ENCODE peak calls at places on chromosomes 16 and 17, in four cellular contexts. One of them, this sample, is unnamed. For H3K4me1 and H3K36me3, the result is how much of the 10 kb centered on the place peaks cover.

GRCh38 chr17:81235822-81236740 is 2.8 kb downstream of the TEPSIN start:
- DNase-seq in psoas muscle: no peak
- DNase-seq in heart left ventricle: peak
- DNase-seq in lower lobe of right lung: no peak
- DNase-seq in this sample: no peak

GRCh38 chr17:39867891-39868553 is at the start of gene ZPBP2:
- DNase-seq in psoas muscle: no peak
- DNase-seq in heart left ventricle: no peak
- DNase-seq in lower lobe of right lung: no peak
- DNase-seq in this sample: peak

GRCh38 chr17:70535986-70536385 is 366.7 kb downstream of the KCNJ2 start:
- DNase-seq in psoas muscle: no peak
- DNase-seq in heart left ventricle: no peak
- DNase-seq in lower lobe of right lung: no peak
- DNase-seq in this sample: no peak

GRCh38 chr16:608019-608418 is 18.2 kb downstream of the RAB40C start:
- DNase-seq in psoas muscle: no peak
- DNase-seq in heart left ventricle: no peak
- DNase-seq in lower lobe of right lung: no peak
- DNase-seq in this sample: no peak

GRCh38 chr17:51487947-51488346 is 227.6 kb downstream of the UTP18 start:
- DNase-seq in psoas muscle: no peak
- DNase-seq in heart left ventricle: no peak
- DNase-seq in lower lobe of right lung: no peak
- DNase-seq in this sample: no peak

GRCh38 chr17:59178266-59178665 is 22.7 kb downstream of the PRR11 start:
- DNase-seq in psoas muscle: no peak
- DNase-seq in heart left ventricle: no peak
- DNase-seq in lower lobe of right lung: no peak
- DNase-seq in this sample: no peak

GRCh38 chr16:68367034-68367433 is 56.2 kb downstream of the PRMT7 start:
- DNase-seq in psoas muscle: no peak
- DNase-seq in heart left ventricle: no peak
- DNase-seq in lower lobe of right lung: no peak
- DNase-seq in this sample: peak

GRCh38 chr17:41967141-41967920 is 736 bp downstream of the CNP start:
- DNase-seq in psoas muscle: peak
- DNase-seq in heart left ventricle: no peak
- DNase-seq in lower lobe of right lung: peak
- DNase-seq in this sample: peak

GRCh38 chr17:17749921-17750320 is 68.7 kb downstream of the RAI1 start:
- DNase-seq in psoas muscle: no peak
- DNase-seq in heart left ventricle: no peak
- DNase-seq in lower lobe of right lung: no peak
- DNase-seq in this sample: no peak

GRCh38 chr17:56786989-56787482 is 46.7 kb downstream of the C17orf67 start:
- DNase-seq in psoas muscle: no peak
- DNase-seq in heart left ventricle: no peak
- DNase-seq in lower lobe of right lung: peak
- DNase-seq in this sample: no peak

GRCh38 chr17:69961488-69962145 is 113.4 kb upstream of the KCNJ16 start:
- DNase-seq in psoas muscle: peak
- DNase-seq in heart left ventricle: no peak
- DNase-seq in lower lobe of right lung: no peak
- DNase-seq in this sample: peak

GRCh38 chr16:4319454-4319853 is 3.6 kb downstream of the GLIS2 start:
- DNase-seq in psoas muscle: peak
- DNase-seq in heart left ventricle: no peak
- DNase-seq in lower lobe of right lung: no peak
- DNase-seq in this sample: peak

GRCh38 chr17:63540581-63540980 is 9.7 kb upstream of the DCAF7 start:
- DNase-seq in psoas muscle: no peak
- DNase-seq in heart left ventricle: no peak
- DNase-seq in lower lobe of right lung: no peak
- DNase-seq in this sample: no peak

GRCh38 chr17:36183001-36183810 is 6.8 kb upstream of the TBC1D3B start:
- DNase-seq in psoas muscle: peak
- DNase-seq in heart left ventricle: peak
- DNase-seq in lower lobe of right lung: peak
- DNase-seq in this sample: peak

GRCh38 chr17:48544356-48545021 is 420 bp downstream of the HOXB2 start:
- DNase-seq in psoas muscle: peak
- DNase-seq in heart left ventricle: peak
- DNase-seq in lower lobe of right lung: peak
- DNase-seq in this sample: peak

GRCh38 chr16:230949-231348 is 1.7 kb upstream of the LUC7L start:
- DNase-seq in psoas muscle: no peak
- DNase-seq in heart left ventricle: no peak
- DNase-seq in lower lobe of right lung: no peak
- DNase-seq in this sample: no peak

GRCh38 chr16:31714899-31715504 is 158.6 kb upstream of the ZNF267 start:
- DNase-seq in psoas muscle: no peak
- DNase-seq in heart left ventricle: no peak
- DNase-seq in lower lobe of right lung: no peak
- DNase-seq in this sample: no peak

GRCh38 chr16:15639061-15639568 is 3.8 kb downstream of the MARF1 start:
- DNase-seq in psoas muscle: no peak
- DNase-seq in heart left ventricle: no peak
- DNase-seq in lower lobe of right lung: no peak
- DNase-seq in this sample: no peak

GRCh38 chr16:16029431-16030011 is 80.1 kb downstream of the ABCC1 start:
- DNase-seq in psoas muscle: no peak
- DNase-seq in heart left ventricle: no peak
- DNase-seq in lower lobe of right lung: no peak
- DNase-seq in this sample: no peak

GRCh38 chr17:9957244-9957643 is 52.2 kb upstream of the RCVRN start:
- DNase-seq in psoas muscle: no peak
- DNase-seq in heart left ventricle: peak
- DNase-seq in lower lobe of right lung: no peak
- DNase-seq in this sample: no peak
- H3K4me1 ChIP-seq in psoas muscle: under half
- H3K4me1 ChIP-seq in heart left ventricle: under half
- H3K4me1 ChIP-seq in lower lobe of right lung: under half
- H3K4me1 ChIP-seq in this sample: under half

GRCh38 chr16:2775317-2775716 is 1.8 kb downstream of the ELOB start:
- DNase-seq in psoas muscle: no peak
- DNase-seq in heart left ventricle: no peak
- DNase-seq in lower lobe of right lung: peak
- DNase-seq in this sample: no peak

GRCh38 chr16:2771496-2772402 is 5.3 kb downstream of the ELOB start:
- DNase-seq in psoas muscle: no peak
- DNase-seq in heart left ventricle: no peak
- DNase-seq in lower lobe of right lung: peak
- DNase-seq in this sample: no peak

GRCh38 chr16:2775765-2776499 is 1.1 kb downstream of the ELOB start:
- DNase-seq in psoas muscle: no peak
- DNase-seq in heart left ventricle: no peak
- DNase-seq in lower lobe of right lung: peak
- DNase-seq in this sample: no peak

GRCh38 chr16:2774161-2774891 is 2.8 kb downstream of the ELOB start:
- DNase-seq in psoas muscle: peak
- DNase-seq in heart left ventricle: no peak
- DNase-seq in lower lobe of right lung: peak
- DNase-seq in this sample: no peak

DNA sequence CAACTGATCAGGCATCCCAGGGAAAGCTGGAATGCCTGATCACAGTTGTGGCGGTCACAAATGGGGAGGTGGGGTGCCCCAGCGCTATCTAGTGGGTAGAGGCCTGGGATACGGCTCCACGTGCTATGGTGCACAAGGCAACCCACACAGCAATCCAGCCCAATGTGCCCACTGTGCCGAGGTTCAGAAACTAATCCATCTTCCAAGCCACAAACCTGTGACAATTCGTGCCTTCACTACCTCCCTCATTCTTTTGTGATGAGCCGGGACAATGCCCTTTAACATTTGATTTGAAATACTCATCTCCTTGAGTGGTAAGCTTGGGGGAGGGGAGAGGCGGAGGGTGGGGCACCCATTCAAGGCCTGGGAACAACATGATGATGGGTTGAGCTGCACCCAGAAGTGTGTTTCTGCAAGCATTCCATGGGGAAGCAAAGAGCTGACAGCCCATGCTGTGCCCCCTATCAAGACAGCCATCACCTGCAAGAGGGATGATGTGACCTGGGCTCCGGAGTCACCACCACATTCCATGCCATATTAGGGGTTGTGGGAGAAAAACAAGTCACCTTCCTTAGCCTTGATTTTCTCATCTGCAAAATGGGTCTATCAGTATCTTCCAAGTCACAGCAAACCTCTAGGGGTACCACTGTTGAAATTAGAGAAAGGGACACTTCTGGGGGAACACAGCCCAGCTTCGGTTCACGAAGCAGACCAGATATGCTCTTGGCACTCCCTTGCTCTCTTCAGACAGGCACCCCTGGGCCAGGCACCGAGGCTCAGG is 3.7 kb downstream of the ELOB start:
- DNase-seq in psoas muscle: no peak
- DNase-seq in heart left ventricle: no peak
- DNase-seq in lower lobe of right lung: peak
- DNase-seq in this sample: no peak
- H3K36me3 ChIP-seq in psoas muscle: half or more
- H3K36me3 ChIP-seq in heart left ventricle: under half
- H3K36me3 ChIP-seq in lower lobe of right lung: half or more
- H3K36me3 ChIP-seq in this sample: under half

GRCh38 chr17:8162232-8162996 is at the start of gene VAMP2:
- DNase-seq in psoas muscle: peak
- DNase-seq in heart left ventricle: peak
- DNase-seq in lower lobe of right lung: peak
- DNase-seq in this sample: peak
- H3K4me1 ChIP-seq in psoas muscle: under half
- H3K4me1 ChIP-seq in heart left ventricle: under half
- H3K4me1 ChIP-seq in lower lobe of right lung: half or more
- H3K4me1 ChIP-seq in this sample: half or more

DNA sequence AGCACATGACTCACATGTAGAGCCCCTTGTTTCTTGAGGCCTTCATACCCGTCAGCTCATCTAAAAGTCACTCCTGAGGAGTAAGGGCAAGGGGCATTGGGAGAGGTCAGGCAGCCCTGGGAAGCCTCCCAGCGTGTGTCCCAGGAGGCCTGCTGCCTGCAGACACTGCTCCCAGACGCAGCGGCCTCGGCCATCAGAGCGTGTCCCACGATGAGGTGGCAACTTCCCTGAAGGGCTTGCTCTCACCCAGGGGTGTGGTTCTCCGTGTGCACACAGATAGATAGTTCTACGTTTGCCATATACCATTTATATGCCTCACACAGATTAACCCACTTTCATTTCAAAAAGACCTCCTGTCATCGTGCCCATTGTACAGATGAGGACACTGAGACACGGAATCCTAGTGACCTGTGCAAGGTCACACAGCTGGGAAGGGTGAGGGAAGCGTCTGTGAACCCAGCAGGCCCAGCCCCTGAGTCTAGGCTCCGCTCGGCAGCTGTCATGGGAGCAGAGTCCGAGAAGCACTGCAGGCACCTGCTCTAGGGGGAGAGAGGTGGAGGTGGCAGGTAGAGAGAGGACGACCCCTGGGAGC is 8.3 kb downstream of the TUBB3 start:
- DNase-seq in psoas muscle: no peak
- DNase-seq in heart left ventricle: no peak
- DNase-seq in lower lobe of right lung: no peak
- DNase-seq in this sample: no peak
- H3K36me3 ChIP-seq in psoas muscle: under half
- H3K36me3 ChIP-seq in heart left ventricle: under half
- H3K36me3 ChIP-seq in lower lobe of right lung: under half
- H3K36me3 ChIP-seq in this sample: under half

GRCh38 chr17:57946798-57947358 is 8.3 kb downstream of the CUEDC1 start:
- DNase-seq in psoas muscle: peak
- DNase-seq in heart left ventricle: peak
- DNase-seq in lower lobe of right lung: peak
- DNase-seq in this sample: peak

GRCh38 chr17:57943645-57944044 is 11.6 kb downstream of the CUEDC1 start:
- DNase-seq in psoas muscle: peak
- DNase-seq in heart left ventricle: no peak
- DNase-seq in lower lobe of right lung: no peak
- DNase-seq in this sample: no peak

GRCh38 chr17:57945999-57946797 is 9.0 kb downstream of the CUEDC1 start:
- DNase-seq in psoas muscle: no peak
- DNase-seq in heart left ventricle: no peak
- DNase-seq in lower lobe of right lung: no peak
- DNase-seq in this sample: no peak

GRCh38 chr17:57943140-57943539 is 12.1 kb downstream of the CUEDC1 start:
- DNase-seq in psoas muscle: peak
- DNase-seq in heart left ventricle: no peak
- DNase-seq in lower lobe of right lung: no peak
- DNase-seq in this sample: no peak

GRCh38 chr17:57944796-57945362 is 10.3 kb downstream of the CUEDC1 start:
- DNase-seq in psoas muscle: peak
- DNase-seq in heart left ventricle: no peak
- DNase-seq in lower lobe of right lung: no peak
- DNase-seq in this sample: no peak
- H3K4me1 ChIP-seq in psoas muscle: half or more
- H3K4me1 ChIP-seq in heart left ventricle: half or more
- H3K4me1 ChIP-seq in lower lobe of right lung: half or more
- H3K4me1 ChIP-seq in this sample: under half

DNA sequence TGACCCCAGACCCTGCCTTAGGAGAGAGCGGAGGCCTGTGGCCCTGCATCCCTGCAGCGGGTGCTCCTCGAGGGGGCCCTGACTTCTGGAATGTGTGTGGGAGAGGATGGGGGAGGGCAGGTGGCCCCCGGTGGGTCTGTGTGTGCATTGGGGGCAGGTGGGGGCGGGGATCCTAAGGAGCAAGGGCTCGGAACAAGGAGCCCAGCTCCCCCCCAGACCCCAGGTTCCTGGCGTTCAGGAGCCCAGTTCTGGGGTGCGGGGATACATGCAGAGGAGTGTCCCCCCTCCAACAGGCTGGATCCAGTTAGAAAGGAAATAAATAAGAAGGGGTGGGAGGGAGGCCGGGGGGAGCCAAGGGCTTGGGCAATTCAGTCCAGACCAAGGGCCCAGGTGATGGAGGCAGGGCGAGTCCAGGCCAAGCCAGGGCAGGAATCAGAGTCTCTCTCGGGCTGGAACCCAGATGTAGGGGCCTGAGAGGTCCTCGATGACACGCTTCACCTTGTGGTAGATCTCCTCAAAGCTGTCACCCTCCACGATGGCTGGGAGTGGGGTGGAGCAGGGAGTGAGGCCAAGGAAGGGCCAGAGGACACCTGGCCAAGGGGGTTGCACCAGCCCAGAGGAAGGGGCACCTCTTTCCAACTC is 11.2 kb upstream of the ASGR1 start:
- DNase-seq in psoas muscle: no peak
- DNase-seq in heart left ventricle: no peak
- DNase-seq in lower lobe of right lung: peak
- DNase-seq in this sample: no peak
- H3K36me3 ChIP-seq in psoas muscle: under half
- H3K36me3 ChIP-seq in heart left ventricle: under half
- H3K36me3 ChIP-seq in lower lobe of right lung: under half
- H3K36me3 ChIP-seq in this sample: under half

GRCh38 chr17:7129311-7129710 is 14.7 kb upstream of the ASGR2 start:
- DNase-seq in psoas muscle: no peak
- DNase-seq in heart left ventricle: no peak
- DNase-seq in lower lobe of right lung: no peak
- DNase-seq in this sample: no peak
- H3K4me1 ChIP-seq in psoas muscle: under half
- H3K4me1 ChIP-seq in heart left ventricle: under half
- H3K4me1 ChIP-seq in lower lobe of right lung: under half
- H3K4me1 ChIP-seq in this sample: under half